ENCODE peak calls at places on chromosomes 7 and 10, in four cellular contexts. B, F, X and D are unnamed samples.
A peak's percentile ranks its signal among the peaks of the same experiment; 100 is the strongest.

GRCh38 chr7:1745576-1746490 is 75.8 kb downstream of the ELFN1 start:
- DNase-seq in F (no peak), B (no peak), X (no peak), D (no peak)

GRCh38 chr7:131786204-131786603 is 229.8 kb upstream of the PODXL start:
- DNase-seq in B (no peak), X (no peak), F (no peak), D (no peak)

GRCh38 chr7:42283553-42283952 is 46.5 kb upstream of the GLI3 start:
- DNase-seq in F (no peak), B (no peak), X (no peak), D (no peak)

GRCh38 chr7:35246819-35247218 is 7.1 kb downstream of the TBX20 start:
- DNase-seq in F (no peak), X (no peak), B (no peak), D (no peak)

GRCh38 chr7:134995239-134996096 is 9.2 kb downstream of the AGBL3 start:
- DNase-seq in F (no peak), B (no peak), X (no peak), D (no peak)

GRCh38 chr10:96570983-96571964 is 15.5 kb downstream of the TM9SF3 start:
- DNase-seq in B (no peak), X (no peak), F (no peak), D (no peak)

GRCh38 chr10:34449836-34450235 is 365.3 kb downstream of the PARD3 start:
- DNase-seq in B (no peak), F (no peak), X (no peak), D (no peak)

GRCh38 chr7:32518534-32519140 is 23.3 kb downstream of the AVL9 start:
- DNase-seq in X (peak; percentile 34), F (peak; percentile 80), B (no peak), D (peak; percentile 57)

GRCh38 chr7:25864943-25865633 is 286.9 kb upstream of the NFE2L3 start:
- DNase-seq in B (no peak), F (no peak), X (no peak), D (no peak)

GRCh38 chr10:78572565-78572964 is 496.2 kb upstream of the ZMIZ1 start:
- DNase-seq in B (no peak), F (no peak), X (no peak), D (no peak)

GRCh38 chr7:23044581-23044980 is 30.7 kb upstream of the HYCC1 start:
- DNase-seq in B (no peak), X (no peak), F (no peak), D (no peak)

GRCh38 chr10:132500781-132501415 is 36.7 kb upstream of the INPP5A start:
- DNase-seq in F (no peak), B (no peak), X (no peak), D (no peak)

GRCh38 chr7:21944616-21945373 is 904 bp downstream of the CDCA7L start:
- DNase-seq in B (peak; percentile 52), F (peak; percentile 75), X (no peak), D (no peak)

GRCh38 chr10:25294032-25294926 is 119.5 kb downstream of the GPR158 start:
- DNase-seq in F (no peak), X (no peak), B (no peak), D (no peak)

GRCh38 chr7:46751471-46751870 is 830.4 kb upstream of the IGFBP3 start:
- DNase-seq in B (no peak), F (no peak), X (no peak), D (no peak)

GRCh38 chr10:64271983-64272382 is 750.8 kb downstream of the REEP3 start:
- DNase-seq in X (no peak), B (no peak), F (peak; percentile 6), D (no peak)

GRCh38 chr7:41003031-41003925 is 699.6 kb downstream of the INHBA start:
- DNase-seq in F (peak; percentile 73), X (peak; percentile 10), B (no peak), D (no peak)

GRCh38 chr10:102300289-102300843 is 55.0 kb downstream of the GBF1 start:
- DNase-seq in X (peak; percentile 83), F (no peak), B (no peak), D (no peak)

GRCh38 chr10:132547421-132547861 is 9.9 kb downstream of the INPP5A start:
- DNase-seq in F (peak; percentile 69), X (no peak), B (no peak), D (no peak)

GRCh38 chr10:12235796-12236195 is 39.8 kb downstream of the CDC123 start:
- DNase-seq in X (no peak), F (no peak), B (no peak), D (no peak)

GRCh38 chr10:103535595-103535994 is 42.1 kb downstream of the NEURL1 start:
- DNase-seq in B (no peak), F (no peak), X (no peak), D (no peak)

GRCh38 chr7:39952378-39952777 is 2.3 kb downstream of the CDK13 start:
- DNase-seq in F (peak; percentile 38), X (peak; percentile 52), B (no peak), D (no peak)

GRCh38 chr10:59091239-59091638 is 85.2 kb upstream of the PHYHIPL start:
- DNase-seq in B (no peak), F (no peak), X (no peak), D (no peak)

GRCh38 chr10:13771992-13772391 is 185.2 kb downstream of the PRPF18 start:
- DNase-seq in F (no peak), B (no peak), X (no peak), D (no peak)

GRCh38 chr7:158470336-158470735 is 117.3 kb downstream of the PTPRN2 start:
- DNase-seq in F (peak; percentile 77), X (no peak), B (no peak), D (no peak)

GRCh38 chr7:55567495-55568070 is 4.7 kb downstream of the VOPP1 start:
- DNase-seq in F (no peak), B (peak; percentile 24), X (no peak), D (no peak)

GRCh38 chr7:11458736-11459483 is 373.1 kb downstream of the THSD7A start:
- DNase-seq in F (peak; percentile 81), X (no peak), B (no peak), D (peak; percentile 87)

GRCh38 chr10:132448248-132448731 is 51.3 kb downstream of the PWWP2B start:
- DNase-seq in B (no peak), F (peak; percentile 57), X (no peak), D (no peak)

GRCh38 chr10:32237644-32238345 is 109.2 kb downstream of the EPC1 start:
- DNase-seq in X (peak; percentile 65), F (no peak), B (no peak), D (no peak)

GRCh38 chr10:95214793-95215192 is 20.8 kb downstream of the ACSM6 start:
- DNase-seq in B (no peak), X (peak; percentile 55), F (no peak), D (no peak)

GRCh38 chr7:69049341-69049740 is 548.9 kb upstream of the AUTS2 start:
- DNase-seq in F (no peak), B (no peak), X (no peak), D (no peak)

GRCh38 chr10:126080879-126081331 is 184.5 kb downstream of the FANK1 start:
- DNase-seq in B (no peak), X (no peak), F (no peak), D (no peak)

GRCh38 chr10:118978998-118979350 is 50.5 kb upstream of the NANOS1 start:
- DNase-seq in B (no peak), F (no peak), X (no peak), D (no peak)

GRCh38 chr7:50653997-50654425 is 88.8 kb upstream of the DDC start:
- DNase-seq in F (no peak), X (no peak), B (no peak), D (no peak)

GRCh38 chr10:23779287-23779686 is 340.4 kb downstream of the OTUD1 start:
- DNase-seq in B (no peak), X (no peak), F (peak; percentile 40), D (no peak)

GRCh38 chr7:151851160-151851751 is 25.7 kb downstream of the PRKAG2 start:
- DNase-seq in B (no peak), F (peak; percentile 77), X (no peak), D (no peak)